ENCODE peak calls at places on chromosomes 5 and 9, in nine cellular contexts. K is ovary, Z is A549, G is sigmoid colon, O is adrenal gland, J is IMR-90, M is pancreas, R is body of pancreas, B is endothelial cell of umbilical vein. U is an unnamed sample.

GRCh38 chr5:39716532-39716971 is 291.8 kb upstream of the DAB2 start:
- DNase-seq in Z (peak), B (peak), J (peak), K (no peak), M (peak), O (peak), G (no peak), R (peak), U (peak)

GRCh38 chr5:172454355-172455086 is at the start of gene SH3PXD2B:
- DNase-seq in J (no peak), B (peak), O (peak), Z (peak), K (peak), R (peak), G (peak), M (peak), U (peak)

GRCh38 chr5:151020304-151021031 is at the start of gene GPX3:
- DNase-seq in K (peak), M (peak), Z (peak), B (peak), G (peak), J (peak), O (peak), R (peak), U (no peak)

GRCh38 chr5:78243639-78244038 is 50.9 kb downstream of the AP3B1 start:
- DNase-seq in G (no peak), O (no peak), M (no peak), R (no peak), K (no peak), B (peak), Z (no peak), J (peak), U (no peak)

GRCh38 chr5:124194282-124194681 is 552.2 kb downstream of the ZNF608 start:
- DNase-seq in K (no peak), M (no peak), Z (no peak), R (no peak), O (no peak), G (no peak), J (no peak), B (no peak), U (no peak)

GRCh38 chr9:130364619-130365322 is 80.0 kb upstream of the ASS1 start:
- DNase-seq in K (no peak), R (no peak), B (no peak), G (no peak), M (no peak), O (peak), Z (no peak), J (no peak), U (no peak)

GRCh38 chr5:132485641-132486317 is 4.8 kb downstream of the IRF1 start:
- DNase-seq in R (no peak), Z (no peak), K (peak), B (no peak), O (no peak), J (no peak), M (no peak), G (peak), U (no peak)

GRCh38 chr9:107093365-107094060 is 189.6 kb upstream of the RAD23B start:
- DNase-seq in J (no peak), G (no peak), B (no peak), O (no peak), R (no peak), M (no peak), K (no peak), Z (no peak), U (no peak)

GRCh38 chr9:76023715-76024195 is 133.3 kb downstream of the PCSK5 start:
- DNase-seq in B (no peak), R (no peak), K (no peak), G (no peak), Z (no peak), O (no peak), M (no peak), J (no peak), U (no peak)

GRCh38 chr5:63101870-63102269 is 523.3 kb downstream of the LRRC70 start:
- DNase-seq in B (no peak), O (no peak), M (no peak), J (no peak), R (no peak), K (no peak), Z (no peak), G (no peak), U (no peak)

DNA sequence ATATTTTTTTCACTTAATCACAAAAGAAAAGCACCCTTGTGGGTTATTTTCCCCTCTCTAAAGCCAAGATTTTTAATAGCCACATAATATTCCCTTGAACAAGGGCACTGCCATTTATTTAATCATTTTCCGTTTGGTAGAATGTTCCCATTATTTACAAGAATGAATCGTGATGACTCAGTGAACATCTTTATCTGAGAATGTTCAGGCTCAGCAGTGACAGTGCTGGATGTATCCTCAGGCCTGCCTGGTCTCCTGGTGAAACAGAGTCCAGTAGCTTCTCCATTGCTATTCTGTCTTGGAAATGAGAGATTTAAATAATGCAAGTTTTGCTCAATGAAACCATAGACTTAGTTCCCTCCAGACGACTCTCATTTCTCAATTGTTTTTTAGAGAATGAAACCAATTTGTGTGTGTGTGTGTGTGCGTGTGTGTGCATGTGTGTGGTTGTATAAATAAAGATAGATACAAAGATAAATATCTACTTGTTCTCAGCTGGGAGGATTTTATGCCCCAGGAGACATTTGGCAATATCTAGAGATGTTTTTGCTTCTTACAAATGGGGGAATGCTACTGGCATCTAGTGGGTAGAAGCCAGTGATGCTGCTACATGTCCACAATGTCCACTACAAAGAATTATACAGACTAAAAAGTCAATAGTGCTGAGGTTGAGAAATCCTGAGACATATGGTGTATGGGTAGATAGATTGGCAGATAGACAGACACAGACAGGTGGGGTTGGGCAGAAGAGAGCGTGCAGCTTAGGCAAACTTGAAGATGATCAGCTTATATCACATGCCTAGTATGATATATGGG is 55.0 kb downstream of the PAPPA start:
- DNase-seq in G (no peak), Z (peak), K (no peak), B (no peak), J (peak), O (no peak), R (no peak), M (no peak), U (no peak)
- TF ChIP-seq CTCF in G (no peak), Z (no peak), K (no peak), B (no peak), J (peak), O (no peak), R (no peak), M (no peak), U (no peak)

GRCh38 chr9:70463877-70464276 is 49.4 kb upstream of the KLF9 start:
- DNase-seq in G (no peak), R (no peak), Z (no peak), O (no peak), J (peak), B (no peak), K (no peak), M (no peak), U (no peak)

GRCh38 chr9:70462300-70462699 is 47.8 kb upstream of the KLF9 start:
- DNase-seq in J (no peak), B (no peak), O (no peak), R (no peak), K (no peak), Z (no peak), G (no peak), M (no peak), U (no peak)

GRCh38 chr9:70465398-70465797 is 50.9 kb upstream of the KLF9 start:
- DNase-seq in M (no peak), J (no peak), O (no peak), K (no peak), B (no peak), G (no peak), Z (no peak), R (no peak), U (no peak)

GRCh38 chr9:70466976-70467551 is 52.6 kb upstream of the KLF9 start:
- DNase-seq in J (peak), G (no peak), B (peak), R (no peak), O (no peak), M (no peak), Z (no peak), K (no peak), U (peak)

DNA sequence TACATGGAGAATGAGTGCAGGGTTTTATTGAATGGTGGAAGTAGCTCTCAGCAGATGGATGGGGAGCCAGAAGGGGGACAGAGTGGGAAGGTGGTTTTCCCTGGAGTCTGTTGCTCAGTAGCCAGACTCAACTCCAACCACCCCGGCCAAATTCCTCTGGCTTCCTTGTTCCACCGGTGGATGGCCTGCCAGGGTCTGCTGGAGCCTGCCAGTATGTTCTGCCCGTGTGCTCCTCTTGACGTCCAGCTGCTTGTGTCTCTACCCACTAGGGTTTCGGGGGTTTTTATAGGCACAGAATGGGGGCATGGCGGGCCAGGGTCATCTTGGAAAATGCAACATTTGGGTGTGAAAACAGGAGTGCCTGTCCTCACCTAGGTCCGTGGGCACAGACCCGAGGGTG is 51.4 kb upstream of the KLF9 start:
- DNase-seq in K (no peak), Z (no peak), J (no peak), G (no peak), B (no peak), R (no peak), O (no peak), M (no peak), U (no peak)
- H3K27ac ChIP-seq in K (no peak), Z (no peak), J (no peak), G (no peak), B (no peak), R (no peak), O (no peak), M (no peak), U (no peak)

DNA sequence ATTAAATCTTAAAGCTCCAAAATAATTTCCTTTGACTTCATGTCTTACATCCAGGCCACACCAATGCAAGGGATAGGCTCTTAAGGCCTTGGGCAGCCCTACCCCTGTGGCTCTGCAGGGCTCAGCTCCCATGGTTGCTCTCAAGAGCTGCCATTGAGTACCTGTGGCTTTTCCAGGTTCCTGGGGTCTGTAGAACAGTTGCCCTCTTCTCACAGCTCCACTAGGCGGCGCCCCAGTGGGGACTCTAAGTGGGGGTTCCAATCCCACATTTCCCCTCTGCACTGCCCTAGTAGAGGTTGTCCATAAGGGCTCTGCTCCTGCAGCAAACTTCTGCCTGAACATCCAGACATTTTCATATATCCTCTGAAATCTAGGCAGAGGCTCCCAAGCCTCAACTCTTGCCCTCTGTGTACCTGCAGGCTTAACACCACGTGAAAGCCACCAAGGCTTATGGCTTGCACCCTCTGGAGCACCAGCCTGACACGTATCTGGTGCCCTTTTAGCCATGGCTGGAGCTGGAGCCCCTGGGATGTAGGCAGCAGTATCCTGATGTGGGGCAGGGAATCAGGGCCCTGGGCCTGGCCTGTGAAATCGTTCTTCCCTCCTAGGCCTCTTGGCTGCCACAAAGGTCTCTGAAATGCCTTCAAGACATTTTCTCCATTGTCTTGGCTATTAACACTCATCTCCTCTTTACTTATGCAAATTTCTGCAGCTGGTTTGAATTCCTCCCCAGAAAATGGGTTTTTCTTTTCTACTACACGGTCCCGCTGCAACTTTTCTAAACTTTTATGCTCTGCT is 185.1 kb downstream of the SMARCA2 start:
- DNase-seq in O (no peak), Z (no peak), R (no peak), J (no peak), K (no peak), M (no peak), B (no peak), G (no peak), U (no peak)
- TF ChIP-seq CTCF in O (no peak), Z (no peak), R (no peak), J (no peak), K (no peak), M (no peak), B (no peak), G (no peak), U (no peak)

DNA sequence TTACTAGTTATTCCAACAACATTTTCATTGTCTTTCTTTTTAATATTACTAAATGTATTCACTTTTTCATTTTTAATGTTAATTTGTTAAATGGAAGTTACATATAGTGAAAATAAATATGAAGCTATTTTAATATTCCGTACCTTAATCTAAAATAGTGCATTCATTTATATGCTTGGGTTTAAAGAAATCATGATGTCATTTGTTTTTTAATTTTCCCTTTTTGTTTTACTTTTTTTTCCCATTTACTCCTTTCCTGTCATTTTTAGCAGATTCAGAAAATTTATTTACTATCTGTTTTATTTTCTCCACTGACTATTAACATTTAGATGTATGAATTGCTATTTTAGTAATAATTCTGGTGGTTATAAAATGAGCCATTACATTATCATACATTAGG is 183.0 kb upstream of the CDH9 start:
- DNase-seq in Z (no peak), J (no peak), G (no peak), R (no peak), M (no peak), O (no peak), K (no peak), B (no peak), U (no peak)
- H3K27ac ChIP-seq in Z (no peak), J (no peak), G (no peak), R (no peak), M (no peak), O (no peak), K (no peak), B (no peak), U (no peak)

DNA sequence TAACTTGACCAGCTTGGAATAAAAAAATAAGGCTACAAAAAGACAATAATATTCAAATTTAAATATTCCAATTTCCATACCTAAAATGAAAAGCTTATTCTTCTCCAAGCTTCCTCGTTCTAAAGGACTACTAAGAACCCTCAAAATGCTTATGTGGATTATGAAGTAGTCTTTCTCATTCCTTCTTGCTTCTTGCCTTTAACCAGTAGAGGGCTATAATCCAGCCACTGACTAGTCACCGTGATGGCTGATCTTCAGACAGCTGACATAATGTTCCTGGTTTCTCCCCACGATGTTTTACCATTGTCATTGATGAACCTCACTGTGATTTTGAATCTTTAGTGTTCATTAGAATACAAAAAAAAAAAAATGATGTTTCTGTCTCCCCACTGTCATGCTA is 515.3 kb downstream of the TLE1 start:
- DNase-seq in R (no peak), O (no peak), J (no peak), M (no peak), K (no peak), G (no peak), Z (no peak), B (no peak), U (no peak)
- TF ChIP-seq CTCF in R (no peak), O (no peak), J (no peak), M (no peak), K (no peak), G (no peak), Z (peak), B (no peak), U (no peak)

DNA sequence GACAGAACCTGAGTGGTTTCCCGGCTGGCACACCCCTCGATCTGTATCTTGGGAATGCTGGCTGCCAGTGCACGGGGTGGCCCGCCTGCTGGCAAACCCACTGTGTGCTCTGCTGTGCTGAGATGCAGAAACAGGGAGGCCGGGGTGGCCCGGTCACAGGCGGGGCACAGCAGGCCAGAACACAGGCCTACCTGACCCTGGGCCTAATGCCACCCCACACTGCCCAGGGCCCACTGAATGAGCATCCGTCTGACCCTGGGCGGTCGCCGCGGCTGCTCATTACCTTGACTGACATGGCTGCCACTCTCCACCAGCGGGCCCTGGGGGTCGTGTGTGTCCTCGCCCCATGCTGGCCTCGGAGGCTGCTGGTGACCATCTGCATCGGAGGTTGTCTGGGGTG is 14.2 kb upstream of the QSOX2 start:
- DNase-seq in M (no peak), O (no peak), R (no peak), J (no peak), Z (no peak), K (no peak), G (no peak), B (no peak), U (no peak)
- H3K27ac ChIP-seq in M (no peak), O (no peak), R (no peak), J (no peak), Z (no peak), K (no peak), G (no peak), B (no peak), U (no peak)

GRCh38 chr5:128631771-128632170 is 93.7 kb upstream of the FBN2 start:
- DNase-seq in Z (no peak), O (no peak), K (no peak), B (no peak), G (no peak), R (no peak), J (no peak), M (no peak), U (no peak)

GRCh38 chr5:128635379-128635778 is 97.3 kb upstream of the FBN2 start:
- DNase-seq in B (no peak), Z (no peak), J (no peak), M (no peak), G (no peak), K (no peak), O (no peak), R (peak), U (no peak)

GRCh38 chr5:128632264-128632663 is 94.2 kb upstream of the FBN2 start:
- DNase-seq in G (no peak), B (peak), M (no peak), Z (peak), O (no peak), K (no peak), J (no peak), R (no peak), U (peak)

GRCh38 chr5:128637031-128637430 is 99.0 kb upstream of the FBN2 start:
- DNase-seq in R (no peak), K (no peak), Z (no peak), J (peak), O (no peak), B (no peak), G (no peak), M (no peak), U (no peak)
- TF ChIP-seq CTCF in R (no peak), K (no peak), Z (no peak), J (peak), O (no peak), B (no peak), G (no peak), M (no peak), U (no peak)

GRCh38 chr9:19149230-19149629 is 21.9 kb upstream of the PLIN2 start:
- DNase-seq in Z (no peak), G (no peak), J (peak), O (no peak), B (no peak), M (no peak), K (no peak), R (no peak), U (no peak)
- H3K27ac ChIP-seq in Z (no peak), G (no peak), J (no peak), O (no peak), B (no peak), M (no peak), K (no peak), R (no peak), U (no peak)

DNA sequence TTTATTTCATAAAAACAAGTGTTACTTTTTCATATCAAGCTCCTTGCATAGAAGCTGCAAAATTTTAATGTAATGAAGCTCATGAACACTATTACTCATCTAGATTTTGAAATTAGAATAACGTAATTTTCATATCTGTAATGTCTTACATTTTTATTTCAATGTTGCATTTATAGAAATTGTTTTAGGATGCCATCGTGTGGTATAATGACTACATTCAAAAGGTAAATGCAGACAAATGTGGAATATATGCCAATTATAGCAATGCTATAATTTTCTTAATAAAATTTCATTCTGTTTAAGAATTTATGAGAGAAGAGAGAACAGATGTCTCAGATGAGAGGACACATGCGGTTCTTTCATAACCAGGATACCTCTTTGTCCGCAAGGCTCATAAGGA is 230.2 kb downstream of the TMEM232 start:
- DNase-seq in Z (no peak), O (no peak), R (no peak), M (no peak), G (no peak), K (no peak), J (no peak), B (no peak), U (no peak)
- TF ChIP-seq CTCF in Z (no peak), O (no peak), R (no peak), M (no peak), G (no peak), K (no peak), J (no peak), B (no peak), U (no peak)

GRCh38 chr9:99103909-99104458 is 929 bp upstream of the TGFBR1 start:
- DNase-seq in G (no peak), M (no peak), O (no peak), J (peak), K (peak), Z (peak), B (peak), R (no peak), U (peak)
- H3K27ac ChIP-seq in G (peak), M (no peak), O (peak), J (peak), K (peak), Z (peak), B (no peak), R (peak), U (peak)